ENCODE peak calls at places on chromosomes 2 and 18, in eight cellular contexts. J is MCF 10A; Q is lower leg skin; C is B cell; W is activated CD8-positive, alpha-beta T cell treated with anti-CD3 and anti-CD28 coated beads for 36 hours; S is neural progenitor cell; F is endodermal cell; I is upper lobe of left lung. A is an unnamed sample.

GRCh38 chr18:54528942-54529376 is 62.1 kb upstream of the DYNAP start:
- DNase-seq in J (no peak), Q (no peak), C (no peak), W (no peak), S (no peak), F (peak; percentile 54), I (no peak), A (no peak)

GRCh38 chr18:80148316-80149199 is 39.5 kb downstream of the ADNP2 start:
- DNase-seq in J (peak; percentile 15), Q (peak; percentile 84), C (no peak), W (no peak), S (no peak), F (peak; percentile 35), I (peak; percentile 38), A (no peak)

GRCh38 chr18:26468931-26469340 is 79.4 kb downstream of the KCTD1 start:
- DNase-seq in J (peak; percentile 39), Q (no peak), C (no peak), W (peak; percentile 16), S (peak; percentile 69), F (peak; percentile 89), I (no peak), A (peak; percentile 55)

GRCh38 chr2:205405194-205405593 is 277.1 kb upstream of the NRP2 start:
- DNase-seq in J (peak; percentile 50), Q (no peak), C (no peak), W (no peak), S (no peak), F (no peak), I (no peak), A (no peak)

GRCh38 chr2:141555876-141556470 is 574.8 kb downstream of the LRP1B start:
- DNase-seq in J (no peak), Q (no peak), C (no peak), W (no peak), S (no peak), F (no peak), I (no peak), A (peak; percentile 14)

GRCh38 chr18:53380063-53380639 is 844.3 kb downstream of the MBD2 start:
- DNase-seq in J (peak; percentile 50), Q (no peak), C (no peak), W (no peak), S (peak; percentile 57), F (peak; percentile 51), I (no peak), A (peak; percentile 3)

GRCh38 chr2:1625281-1626001 is 118.9 kb downstream of the PXDN start:
- DNase-seq in J (peak; percentile 99), Q (peak; percentile 84), C (no peak), W (no peak), S (peak; percentile 83), F (peak; percentile 91), I (peak; percentile 75), A (no peak)

GRCh38 chr18:46892842-46893241 is 24.5 kb downstream of the PIAS2 start:
- DNase-seq in J (no peak), Q (no peak), C (no peak), W (no peak), S (no peak), F (no peak), I (no peak), A (no peak)

GRCh38 chr2:231998046-231998445 is 36.5 kb downstream of the DIS3L2 start:
- DNase-seq in J (no peak), Q (no peak), C (no peak), W (no peak), S (no peak), F (no peak), I (no peak), A (no peak)

GRCh38 chr2:220192994-220193753 is 565.7 kb downstream of the SLC4A3 start:
- DNase-seq in J (peak; percentile 83), Q (no peak), C (no peak), W (no peak), S (no peak), F (no peak), I (no peak), A (peak; percentile 52)

DNA sequence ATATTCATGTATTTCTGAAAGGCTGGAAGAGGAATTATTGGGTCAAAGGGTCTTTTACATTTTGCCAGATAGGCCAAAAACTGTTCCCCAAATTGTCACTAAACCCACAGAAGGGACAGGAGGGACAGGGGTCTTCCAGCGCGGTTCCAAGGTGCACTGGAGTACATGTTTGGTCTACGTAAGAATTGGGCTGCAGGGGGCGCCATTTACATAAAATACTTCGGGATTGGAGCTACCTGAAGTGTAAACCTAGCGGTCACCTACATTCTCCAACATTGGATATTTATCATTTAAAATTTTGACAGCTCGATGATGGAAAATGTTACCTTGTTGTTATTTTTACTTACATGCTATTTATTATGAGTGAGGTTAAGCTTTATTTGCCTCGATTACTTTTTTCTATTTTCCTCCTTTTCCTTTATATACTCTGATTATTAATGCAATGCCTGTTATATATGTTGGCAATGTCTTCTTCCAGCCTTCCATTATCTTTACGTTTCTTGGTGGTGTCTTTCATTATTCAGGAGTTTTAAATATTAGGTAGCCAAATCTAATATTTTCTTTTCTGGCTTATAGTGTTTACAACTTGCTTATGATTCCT is 43.0 kb upstream of the RAB6C start:
- DNase-seq in J (no peak), Q (peak; percentile 90), C (no peak), W (no peak), S (peak; percentile 75), F (peak; percentile 90), I (no peak), A (no peak)
- TF ChIP-seq CTCF in J (no peak), Q (no peak), C (peak; percentile 82), W (no peak), S (peak; percentile 68), F (peak; percentile 78), I (no peak), A (no peak)

GRCh38 chr18:77068321-77068841 is 64.2 kb downstream of the MBP start:
- DNase-seq in J (no peak), Q (peak; percentile 70), C (no peak), W (peak; percentile 67), S (no peak), F (no peak), I (no peak), A (no peak)

GRCh38 chr18:77067315-77068061 is 65.1 kb downstream of the MBP start:
- DNase-seq in J (peak; percentile 88), Q (peak; percentile 93), C (no peak), W (peak; percentile 86), S (no peak), F (no peak), I (peak; percentile 87), A (peak; percentile 91)

GRCh38 chr18:77069482-77069881 is 63.1 kb downstream of the MBP start:
- DNase-seq in J (no peak), Q (peak; percentile 80), C (no peak), W (no peak), S (no peak), F (no peak), I (no peak), A (no peak)

GRCh38 chr18:77069931-77070330 is 62.7 kb downstream of the MBP start:
- DNase-seq in J (no peak), Q (peak; percentile 36), C (no peak), W (peak; percentile 33), S (no peak), F (no peak), I (no peak), A (no peak)

DNA sequence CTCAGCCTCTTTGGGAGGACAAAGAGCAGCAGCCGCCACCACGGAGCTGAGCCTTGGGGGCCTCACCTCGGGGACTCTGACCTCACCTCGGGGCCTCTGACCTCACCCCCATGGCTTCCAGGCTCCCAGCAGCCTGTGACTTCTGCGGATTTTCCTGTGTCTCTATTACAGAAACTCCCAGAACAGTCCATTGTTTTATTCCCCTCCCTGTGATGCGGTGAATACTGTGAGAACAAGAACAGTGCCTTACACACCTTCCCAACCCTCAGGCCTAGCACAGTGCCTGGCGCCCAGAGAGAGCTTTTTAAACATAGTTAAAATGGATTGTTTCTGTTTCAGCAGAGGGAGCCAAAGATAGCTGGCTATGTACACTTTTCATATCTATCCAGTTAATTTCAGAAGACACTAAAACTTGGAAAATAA is 63.7 kb downstream of the MBP start:
- DNase-seq in J (no peak), Q (peak; percentile 87), C (no peak), W (peak; percentile 33), S (peak; percentile 43), F (no peak), I (no peak), A (no peak)
- TF ChIP-seq CTCF in J (no peak), Q (no peak), C (no peak), W (no peak), S (no peak), F (no peak), I (no peak), A (no peak)

DNA sequence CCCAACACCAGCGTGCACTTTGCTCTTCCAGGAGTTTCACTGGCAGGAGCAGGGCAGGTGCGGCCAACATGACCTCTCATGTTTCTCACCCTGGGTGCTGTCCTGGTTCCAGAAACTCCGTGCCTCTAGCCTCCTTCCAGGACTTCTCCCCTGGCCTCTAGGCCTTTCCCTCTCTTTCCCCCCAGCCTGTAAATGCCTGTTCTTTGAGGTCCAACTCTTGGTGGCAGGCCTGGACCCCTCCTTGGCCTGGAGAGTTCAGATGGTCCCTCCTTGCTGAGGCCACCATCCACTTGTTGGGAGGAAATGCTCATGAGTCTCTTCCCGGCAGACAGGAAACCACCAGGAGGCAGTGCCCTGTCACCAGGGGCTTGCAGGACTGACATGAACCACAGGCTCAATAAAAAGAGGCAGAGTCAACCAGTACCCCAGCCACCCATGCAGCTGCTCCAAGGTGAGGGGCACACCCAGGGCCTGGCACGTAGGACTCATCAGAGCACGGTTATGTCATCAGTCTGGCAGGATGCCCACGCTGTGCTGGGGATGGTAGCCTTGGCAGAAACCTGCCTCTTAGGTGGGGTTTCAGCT is 1.5 kb downstream of the MALL start:
- DNase-seq in J (peak; percentile 73), Q (peak; percentile 90), C (no peak), W (peak; percentile 24), S (no peak), F (peak; percentile 63), I (peak; percentile 75), A (peak; percentile 77)
- TF ChIP-seq CTCF in J (no peak), Q (no peak), C (no peak), W (no peak), S (no peak), F (peak; percentile 63), I (peak; percentile 10), A (peak; percentile 40)

GRCh38 chr2:106878206-106878605 is 7.8 kb downstream of the ST6GAL2 start:
- DNase-seq in J (no peak), Q (peak; percentile 60), C (no peak), W (no peak), S (no peak), F (no peak), I (no peak), A (no peak)

GRCh38 chr2:106886916-106887758 is 1.2 kb upstream of the ST6GAL2 start:
- DNase-seq in J (peak; percentile 18), Q (no peak), C (peak; percentile 32), W (no peak), S (peak; percentile 71), F (peak; percentile 90), I (no peak), A (no peak)

GRCh38 chr2:106885981-106886915 is at the start of gene ST6GAL2:
- DNase-seq in J (no peak), Q (no peak), C (peak; percentile 25), W (no peak), S (peak; percentile 87), F (peak; percentile 82), I (no peak), A (no peak)

GRCh38 chr2:106885326-106885725 is 641 bp downstream of the ST6GAL2 start:
- DNase-seq in J (no peak), Q (no peak), C (no peak), W (no peak), S (peak; percentile 63), F (peak; percentile 53), I (no peak), A (no peak)

DNA sequence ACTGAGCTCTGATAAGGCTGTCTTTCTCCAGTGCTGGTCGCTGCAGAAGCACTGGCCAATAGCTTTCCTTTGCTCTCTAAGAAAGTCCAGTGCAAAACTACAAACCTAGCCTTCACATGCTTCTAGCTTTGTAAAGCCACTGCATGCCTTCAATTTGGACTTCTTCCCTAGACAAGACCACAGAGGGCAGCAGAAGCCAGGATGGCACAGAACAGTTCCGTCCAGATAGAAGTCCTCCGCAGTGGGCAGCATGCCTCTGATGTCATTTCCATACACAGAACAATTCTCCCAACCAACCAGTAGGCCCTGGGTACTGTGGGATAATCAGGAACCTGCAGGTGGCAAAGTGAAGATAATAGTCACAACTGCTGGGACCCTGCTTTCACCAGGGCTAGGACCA is 3.3 kb downstream of the ST6GAL2 start:
- DNase-seq in J (no peak), Q (peak; percentile 46), C (no peak), W (no peak), S (peak; percentile 28), F (no peak), I (no peak), A (no peak)
- TF ChIP-seq CTCF in J (no peak), Q (no peak), C (no peak), W (no peak), S (peak; percentile 36), F (peak; percentile 49), I (no peak), A (no peak)